ENCODE peak calls at places on chromosome 4, in ten cellular contexts. F is neural progenitor cell, T is lower lobe of right lung, Q is pancreas, E is astrocyte, J is mesenchymal stem cell, S is transverse colon, D is right atrium auricular region, G is lung, O is thoracic aorta. X is an unnamed sample.

GRCh38 chr4:17489721-17490120 is 22.2 kb downstream of the QDPR start:
- DNase-seq in O (no peak), T (no peak), E (no peak), Q (no peak), G (no peak), S (no peak), D (no peak), J (no peak), F (no peak), X (no peak)

GRCh38 chr4:158721680-158722079 is 1.5 kb downstream of the PPID start:
- DNase-seq in S (no peak), F (no peak), E (no peak), T (no peak), D (no peak), G (no peak), O (no peak), J (no peak), Q (no peak), X (no peak)

GRCh38 chr4:109169160-109169559 is 133.3 kb downstream of the COL25A1 start:
- DNase-seq in Q (no peak), F (no peak), E (peak; percentile 13), S (no peak), O (no peak), T (no peak), D (no peak), J (no peak), G (no peak), X (no peak)

GRCh38 chr4:168876106-168876505 is 133.9 kb downstream of the CBR4 start:
- DNase-seq in F (no peak), Q (no peak), S (no peak), O (no peak), T (no peak), E (no peak), D (no peak), J (no peak), G (no peak), X (no peak)

GRCh38 chr4:10091531-10092181 is 24.9 kb downstream of the WDR1 start:
- DNase-seq in T (peak; percentile 44), O (no peak), J (no peak), G (no peak), D (no peak), Q (no peak), S (no peak), F (no peak), E (no peak), X (no peak)

GRCh38 chr4:13700196-13701140 is 72.9 kb upstream of the BOD1L1 start:
- DNase-seq in G (no peak), E (peak; percentile 87), D (no peak), O (no peak), J (no peak), S (no peak), T (no peak), F (no peak), Q (no peak), X (peak; percentile 12)

GRCh38 chr4:156362581-156362980 is 408.9 kb upstream of the CTSO start:
- DNase-seq in F (no peak), T (no peak), J (peak; percentile 54), Q (no peak), D (no peak), G (no peak), E (peak; percentile 54), S (no peak), O (no peak), X (peak; percentile 3)

GRCh38 chr4:173513651-173514050 is 16.4 kb downstream of the HAND2 start:
- DNase-seq in J (peak; percentile 45), E (no peak), Q (no peak), S (no peak), F (no peak), T (no peak), O (no peak), D (no peak), G (no peak), X (no peak)

GRCh38 chr4:72112514-72113156 is 80.8 kb downstream of the NPFFR2 start:
- DNase-seq in O (no peak), G (no peak), Q (no peak), D (no peak), F (no peak), J (peak; percentile 94), S (no peak), E (peak; percentile 82), T (no peak), X (no peak)

GRCh38 chr4:65195002-65195401 is 475.3 kb downstream of the EPHA5 start:
- DNase-seq in D (no peak), G (no peak), Q (no peak), E (no peak), J (no peak), F (no peak), S (no peak), T (no peak), O (no peak), X (no peak)

GRCh38 chr4:43331226-43332078 is 438.9 kb downstream of the GRXCR1 start:
- DNase-seq in S (no peak), T (no peak), J (peak; percentile 48), G (no peak), Q (no peak), O (no peak), F (no peak), D (no peak), E (peak; percentile 89), X (peak; percentile 55)

GRCh38 chr4:26496207-26496783 is 6.0 kb upstream of the CCKAR start:
- DNase-seq in O (no peak), S (no peak), Q (no peak), T (no peak), F (no peak), G (no peak), E (no peak), D (no peak), J (no peak), X (no peak)

GRCh38 chr4:80307183-80307735 is 28.3 kb upstream of the CFAP299 start:
- DNase-seq in D (no peak), S (no peak), E (peak; percentile 85), T (no peak), Q (no peak), F (no peak), G (no peak), J (peak; percentile 59), O (no peak), X (peak; percentile 18)

GRCh38 chr4:45004847-45005565 is 278.6 kb upstream of the GNPDA2 start:
- DNase-seq in G (no peak), O (no peak), E (peak; percentile 5), J (peak; percentile 30), Q (no peak), F (no peak), D (no peak), S (no peak), T (no peak), X (no peak)

GRCh38 chr4:112003508-112003907 is 141.7 kb upstream of the FAM241A start:
- DNase-seq in J (no peak), D (no peak), G (no peak), E (no peak), T (no peak), Q (no peak), F (no peak), S (no peak), O (no peak), X (no peak)

GRCh38 chr4:82774711-82775171 is 23.9 kb downstream of the SCD5 start:
- DNase-seq in G (no peak), S (no peak), Q (no peak), J (no peak), E (peak; percentile 85), D (no peak), O (no peak), F (peak; percentile 50), T (no peak), X (no peak)
- H3K27ac ChIP-seq in G (no peak overlapping the region), S (no peak overlapping the region), Q (no peak overlapping the region), J (peak overlapping the region; percentile 41), E (no peak overlapping the region), D (no peak overlapping the region), O (no peak overlapping the region), F (no peak overlapping the region), T (no peak overlapping the region), X (no peak overlapping the region)

DNA sequence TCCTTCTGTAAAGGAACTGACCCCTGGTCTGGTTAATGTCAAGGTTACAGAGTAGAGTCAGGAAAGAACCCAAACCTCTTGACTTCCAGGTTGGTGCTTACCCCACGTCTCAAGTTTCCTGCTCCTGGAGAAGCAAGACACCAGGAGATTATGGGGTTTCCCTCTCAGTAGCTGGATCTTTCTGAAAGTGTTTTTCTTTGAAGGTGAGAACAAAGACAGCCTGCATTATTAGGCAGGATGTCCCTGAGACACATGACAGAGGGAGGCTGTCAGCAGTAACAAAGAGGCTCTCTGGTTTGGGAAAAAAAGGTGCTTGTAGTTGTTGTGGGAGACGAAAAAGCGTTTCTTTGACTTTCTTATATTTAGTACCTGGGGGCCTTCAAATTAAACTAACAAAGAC is 44.7 kb upstream of the IGFBP7 start:
- DNase-seq in T (no peak), J (no peak), E (no peak), Q (no peak), D (no peak), S (no peak), G (no peak), F (no peak), O (no peak), X (no peak)
- H3K4me3 ChIP-seq in T (no peak overlapping the region), J (no peak overlapping the region), E (no peak overlapping the region), Q (no peak overlapping the region), D (no peak overlapping the region), S (no peak overlapping the region), G (no peak overlapping the region), F (no peak overlapping the region), O (no peak overlapping the region), X (no peak overlapping the region)

GRCh38 chr4:123621072-123621705 is 224.6 kb downstream of the SPRY1 start:
- DNase-seq in G (no peak), E (peak; percentile 86), Q (no peak), D (peak; percentile 62), F (no peak), O (no peak), T (no peak), J (peak; percentile 39), S (no peak), X (peak; percentile 91)
- H3K27ac ChIP-seq in G (no peak overlapping the region), E (no peak overlapping the region), Q (no peak overlapping the region), D (peak overlapping the region; percentile 29), F (no peak overlapping the region), O (peak overlapping the region; percentile 87), T (peak overlapping the region; percentile 38), J (no peak overlapping the region), S (peak overlapping the region; percentile 32), X (no peak overlapping the region)

GRCh38 chr4:30538794-30539193 is 181.4 kb upstream of the PCDH7 start:
- DNase-seq in J (peak; percentile 39), G (no peak), F (no peak), T (no peak), D (no peak), Q (no peak), S (no peak), E (no peak), O (no peak), X (no peak)

GRCh38 chr4:30535255-30535654 is 184.9 kb upstream of the PCDH7 start:
- DNase-seq in O (no peak), J (peak; percentile 67), F (no peak), E (peak; percentile 5), G (no peak), T (no peak), D (no peak), S (no peak), Q (no peak), X (peak; percentile 5)

GRCh38 chr4:30537462-30537861 is 182.7 kb upstream of the PCDH7 start:
- DNase-seq in D (no peak), Q (no peak), E (peak; percentile 87), O (no peak), G (no peak), S (peak; percentile 19), F (no peak), J (peak; percentile 92), T (no peak), X (peak; percentile 87)

DNA sequence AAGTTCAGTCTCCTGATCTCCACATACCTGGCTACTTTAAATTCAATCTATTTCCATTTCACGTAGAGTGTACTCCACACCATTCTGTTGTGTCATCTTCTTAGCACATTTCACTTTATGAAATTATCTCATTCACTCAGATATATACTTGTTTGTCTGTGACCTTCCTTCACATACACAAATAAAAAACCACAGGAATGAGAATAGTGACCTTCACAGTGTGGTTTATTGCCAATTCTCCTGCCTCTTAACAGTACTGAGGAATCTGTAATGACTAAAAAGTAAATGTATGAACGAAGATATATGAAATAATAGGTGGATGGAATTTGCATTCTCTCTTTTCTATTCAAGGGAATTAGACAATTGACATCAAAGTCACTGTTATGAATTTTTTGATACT is 183.9 kb upstream of the PCDH7 start:
- DNase-seq in J (peak; percentile 74), S (no peak), G (no peak), Q (no peak), O (no peak), T (no peak), D (no peak), E (peak; percentile 44), F (no peak), X (no peak)
- H3K4me3 ChIP-seq in J (no peak overlapping the region), S (no peak overlapping the region), G (no peak overlapping the region), Q (no peak overlapping the region), O (no peak overlapping the region), T (no peak overlapping the region), D (no peak overlapping the region), E (no peak overlapping the region), F (no peak overlapping the region), X (no peak overlapping the region)